ENCODE peak calls at places on chromosomes 12 and 14, in six cellular contexts. Z, U, G, J, H and N are unnamed samples.

GRCh38 chr12:78853231-78853630 is 11.3 kb upstream of the SYT1 start:
- DNase-seq in Z (no peak), U (no peak), G (no peak), J (no peak), H (no peak), N (no peak)

GRCh38 chr12:92654929-92655328 is 47.9 kb upstream of the PLEKHG7 start:
- DNase-seq in Z (no peak), U (no peak), G (no peak), J (no peak), H (no peak), N (no peak)

GRCh38 chr14:99552021-99552553 is 51.9 kb downstream of the CCDC85C start:
- DNase-seq in Z (no peak), U (no peak), G (no peak), J (no peak), H (no peak), N (no peak)

GRCh38 chr12:100404769-100405407 is 48.0 kb downstream of the SLC17A8 start:
- DNase-seq in Z (peak), U (no peak), G (peak), J (peak), H (peak), N (peak)

GRCh38 chr14:23647619-23648018 is 11.5 kb downstream of the DHRS2 start:
- DNase-seq in Z (no peak), U (no peak), G (no peak), J (no peak), H (no peak), N (no peak)

GRCh38 chr12:31119531-31120211 is 46.0 kb downstream of the DDX11 start:
- DNase-seq in Z (no peak), U (no peak), G (no peak), J (no peak), H (no peak), N (no peak)

GRCh38 chr12:26938660-26939185 is 453 bp downstream of the FGFR1OP2 start:
- DNase-seq in Z (no peak), U (no peak), G (no peak), J (no peak), H (no peak), N (no peak)

GRCh38 chr12:121388421-121388981 is 11.4 kb upstream of the RNF34 start:
- DNase-seq in Z (no peak), U (no peak), G (no peak), J (no peak), H (peak), N (peak)

GRCh38 chr12:117100851-117101673 is 1.8 kb upstream of the TESC start:
- DNase-seq in Z (no peak), U (peak), G (no peak), J (no peak), H (no peak), N (no peak)

GRCh38 chr14:79661762-79662161 is 549.5 kb downstream of the DIO2 start:
- DNase-seq in Z (no peak), U (no peak), G (no peak), J (no peak), H (peak), N (no peak)

GRCh38 chr14:91249841-91250616 is 5.5 kb upstream of the GPR68 start:
- DNase-seq in Z (no peak), U (no peak), G (peak), J (peak), H (no peak), N (peak)

GRCh38 chr14:104735830-104736642 is 12.0 kb downstream of the ADSS1 start:
- DNase-seq in Z (no peak), U (peak), G (no peak), J (no peak), H (peak), N (no peak)

GRCh38 chr14:21057803-21058675 is at the start of gene RNASE8:
- DNase-seq in Z (no peak), U (no peak), G (no peak), J (no peak), H (no peak), N (no peak)

GRCh38 chr14:64438181-64438839 is 27.0 kb upstream of the AKAP5 start:
- DNase-seq in Z (no peak), U (no peak), G (no peak), J (no peak), H (peak), N (no peak)

GRCh38 chr12:92973614-92974013 is 44.5 kb upstream of the EEA1 start:
- DNase-seq in Z (no peak), U (no peak), G (peak), J (no peak), H (no peak), N (peak)

DNA sequence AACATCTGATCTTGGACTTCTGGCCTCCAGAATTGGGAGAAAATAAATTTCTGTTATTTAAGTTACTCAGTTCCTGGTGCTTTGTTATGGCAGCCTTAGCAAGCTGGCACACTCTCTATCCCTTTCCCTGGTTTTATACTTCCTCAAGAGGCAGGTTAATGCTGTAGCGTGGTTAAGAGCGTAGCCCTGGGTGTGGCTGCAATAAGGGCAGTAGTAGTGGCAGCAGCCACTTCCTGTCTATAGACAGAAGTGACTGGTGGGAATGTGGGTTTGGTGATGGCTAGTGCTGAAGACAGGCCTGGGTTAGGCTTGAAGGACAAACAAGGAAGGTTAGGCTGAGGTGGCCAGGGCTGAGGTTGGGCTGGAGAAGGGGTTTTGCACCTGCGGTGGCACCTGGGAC is 3.6 kb upstream of the LGALS3 start:
- DNase-seq in Z (no peak), U (no peak), G (no peak), J (no peak), H (no peak), N (peak)
- TF ChIP-seq POLR2AphosphoS5 in Z (no peak), U (no peak), G (no peak), J (no peak), H (no peak), N (no peak)

GRCh38 chr12:16949351-16949750 is 343.4 kb upstream of the LMO3 start:
- DNase-seq in Z (no peak), U (no peak), G (no peak), J (no peak), H (no peak), N (no peak)

GRCh38 chr12:16950041-16950677 is 344.2 kb upstream of the LMO3 start:
- DNase-seq in Z (no peak), U (no peak), G (no peak), J (no peak), H (no peak), N (no peak)

DNA sequence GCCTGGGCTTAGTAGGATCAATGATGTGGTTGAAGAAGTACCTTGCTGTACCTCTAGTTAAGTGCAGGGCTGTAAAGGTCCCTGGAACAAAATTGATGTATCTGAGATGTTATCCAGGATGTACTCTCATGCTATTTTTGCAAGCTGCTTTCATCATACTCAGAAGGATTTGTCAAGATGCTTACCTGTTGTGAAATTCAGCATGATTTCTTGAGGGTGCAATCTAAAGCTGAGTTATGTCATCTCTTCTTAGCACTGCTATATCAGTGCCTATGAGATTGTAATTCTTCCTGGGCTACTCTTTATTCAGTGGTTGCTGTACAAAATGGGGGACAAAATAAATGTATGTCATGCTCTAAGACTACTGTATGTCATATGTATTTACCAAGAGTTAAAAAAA is 340.7 kb upstream of the LMO3 start:
- DNase-seq in Z (no peak), U (no peak), G (no peak), J (no peak), H (no peak), N (peak)
- TF ChIP-seq POLR2AphosphoS5 in Z (no peak), U (no peak), G (no peak), J (no peak), H (no peak), N (no peak)

DNA sequence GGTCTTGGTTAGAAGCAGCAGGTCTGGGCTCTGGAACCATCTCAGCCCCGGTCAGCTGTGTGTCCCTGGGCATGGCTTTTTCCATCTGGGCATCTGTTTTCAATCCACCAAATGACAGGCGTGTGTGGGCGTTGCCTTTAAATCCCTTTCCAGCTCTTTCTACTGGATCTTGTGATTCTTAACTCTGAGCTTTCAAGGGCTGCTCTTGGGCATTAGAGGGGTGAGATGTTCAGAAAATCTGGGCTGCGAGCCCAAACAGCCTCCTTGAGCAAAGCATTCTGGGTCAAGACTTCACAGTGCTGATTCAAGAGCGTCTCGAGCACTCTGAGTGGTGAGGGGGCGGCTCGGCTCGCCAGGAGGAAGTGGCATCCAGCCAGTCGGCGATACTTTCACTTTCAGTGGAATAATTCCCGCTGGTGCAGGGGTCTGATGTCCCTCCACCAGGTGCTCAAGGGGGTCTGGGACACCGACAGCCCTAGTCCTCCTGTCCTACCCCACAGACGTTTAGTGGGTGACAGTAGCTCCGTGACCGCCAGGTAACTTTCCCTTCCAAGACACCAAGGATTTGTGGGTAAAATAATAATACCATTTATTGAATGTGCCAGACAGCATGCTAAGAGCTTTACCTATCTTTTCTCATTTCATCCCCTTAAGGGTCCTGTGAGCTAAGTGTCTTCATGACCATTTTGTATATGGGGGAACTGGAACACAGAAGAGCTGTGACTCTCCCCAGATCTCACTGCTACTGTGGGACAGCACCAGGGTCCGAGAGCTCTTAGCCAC is 114.0 kb downstream of the PLXNC1 start:
- DNase-seq in Z (no peak), U (peak), G (no peak), J (peak), H (peak), N (no peak)
- TF ChIP-seq POLR2AphosphoS5 in Z (no peak), U (peak), G (peak), J (peak), H (no peak), N (peak)

GRCh38 chr12:1436996-1437395 is 157.4 kb downstream of the FBXL14 start:
- DNase-seq in Z (no peak), U (no peak), G (no peak), J (no peak), H (no peak), N (no peak)

GRCh38 chr12:1434296-1434955 is 160.0 kb downstream of the FBXL14 start:
- DNase-seq in Z (no peak), U (no peak), G (no peak), J (no peak), H (no peak), N (no peak)

GRCh38 chr12:1435456-1435855 is 158.9 kb downstream of the FBXL14 start:
- DNase-seq in Z (no peak), U (no peak), G (no peak), J (no peak), H (peak), N (no peak)

GRCh38 chr12:1436015-1436414 is 158.4 kb downstream of the FBXL14 start:
- DNase-seq in Z (no peak), U (no peak), G (no peak), J (no peak), H (no peak), N (no peak)

GRCh38 chr12:1435044-1435443 is 159.3 kb downstream of the FBXL14 start:
- DNase-seq in Z (no peak), U (no peak), G (no peak), J (no peak), H (peak), N (no peak)
- TF ChIP-seq POLR2AphosphoS5 in Z (no peak), U (no peak), G (no peak), J (no peak), H (no peak), N (no peak)

DNA sequence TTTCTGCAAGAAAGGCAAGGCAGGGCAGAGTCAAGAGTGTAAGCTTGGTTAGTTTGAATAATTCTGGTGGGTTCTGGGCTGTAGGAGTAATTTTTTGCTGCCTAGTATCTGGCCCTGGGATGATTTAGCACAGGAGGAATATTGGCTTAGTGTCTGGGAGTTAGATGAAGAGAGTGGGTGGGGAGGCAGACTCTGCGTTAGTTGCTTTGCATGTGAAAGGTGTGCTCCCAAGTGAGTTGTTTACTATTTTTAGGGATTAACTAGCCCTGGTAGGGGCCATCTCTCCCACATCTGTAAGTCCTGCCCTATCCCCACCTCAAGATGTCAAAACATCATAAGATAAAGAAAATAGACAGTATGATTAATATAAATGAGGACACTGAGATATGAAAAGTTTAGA is 249.7 kb downstream of the LRIG3 start:
- DNase-seq in Z (no peak), U (no peak), G (no peak), J (no peak), H (no peak), N (no peak)
- TF ChIP-seq POLR2AphosphoS5 in Z (no peak), U (no peak), G (no peak), J (no peak), H (no peak), N (no peak)

DNA sequence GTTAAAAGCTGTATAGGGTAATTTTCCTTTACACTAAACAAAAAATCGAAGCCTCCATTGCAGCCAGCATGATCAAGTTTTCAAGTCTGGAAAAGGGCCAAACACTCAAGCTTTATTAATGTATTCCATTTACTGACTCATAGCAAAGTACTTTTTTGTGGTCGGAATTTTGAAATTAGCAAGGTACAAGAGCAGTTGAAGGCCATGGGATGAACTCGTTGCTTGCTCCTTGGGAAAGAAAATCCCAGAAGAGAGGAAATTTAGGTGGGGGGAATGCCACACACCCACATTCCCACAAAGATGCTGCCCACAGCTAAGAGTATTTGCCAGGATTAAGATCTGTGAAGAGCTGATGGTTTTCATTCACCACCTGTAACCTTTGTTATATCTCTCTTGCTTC is 333.7 kb downstream of the EGLN3 start:
- DNase-seq in Z (no peak), U (no peak), G (no peak), J (no peak), H (no peak), N (no peak)
- TF ChIP-seq POLR2AphosphoS5 in Z (no peak), U (no peak), G (no peak), J (no peak), H (no peak), N (no peak)